ENCODE peak calls at places on chromosomes 13 and 19, in five cellular contexts. K is stimulated activated CD4-positive, alpha-beta T cell treated with anti-CD3 and anti-CD28 coated beads, TNF-alpha, amount 100 ng/mL, for 4 hours; T is NCI-H748 treated with DMSO at 0.1 percent for 48 hours; M is LHCN-M2; D is HCEC 1CT. V is an unnamed sample.

GRCh38 chr19:47573076-47574026 is at the start of gene ZNF541:
- DNase-seq in K (peak), D (no peak), M (no peak), T (no peak), V (peak)

GRCh38 chr13:78325585-78325984 is 277.8 kb downstream of the POU4F1 start:
- DNase-seq in D (no peak), K (no peak), T (no peak), M (no peak), V (no peak)

GRCh38 chr19:8334458-8335342 is 8.4 kb downstream of the KANK3 start:
- DNase-seq in D (peak), K (no peak), M (peak), T (peak), V (no peak)

GRCh38 chr13:57073983-57074382 is 66.7 kb upstream of the PRR20A start:
- DNase-seq in T (no peak), D (no peak), M (no peak), K (no peak), V (no peak)

GRCh38 chr19:8569066-8569761 is 8.0 kb downstream of the MYO1F start:
- DNase-seq in D (peak), T (no peak), K (peak), M (peak), V (peak)

GRCh38 chr13:23868521-23868920 is 20.7 kb downstream of the MIPEP start:
- DNase-seq in D (peak), T (no peak), M (peak), K (no peak), V (no peak)

GRCh38 chr19:41691268-41691970 is 3.3 kb upstream of the CEACAM7 start:
- DNase-seq in T (peak), D (no peak), K (no peak), M (no peak), V (peak)

GRCh38 chr19:16435238-16435911 is 36.4 kb downstream of the EPS15L1 start:
- DNase-seq in K (no peak), M (peak), T (no peak), D (peak), V (no peak)

GRCh38 chr13:105342421-105342820 is 1193.0 kb downstream of the EFNB2 start:
- DNase-seq in T (no peak), M (no peak), D (no peak), K (no peak), V (no peak)

GRCh38 chr19:39828015-39828633 is 5.8 kb downstream of the DYRK1B start:
- DNase-seq in M (no peak), K (no peak), D (no peak), T (no peak), V (no peak)

GRCh38 chr13:113355621-113356020 is 8.3 kb downstream of the GRTP1 start:
- DNase-seq in M (no peak), D (no peak), T (no peak), K (no peak), V (no peak)

GRCh38 chr19:1131718-1132552 is 28.1 kb downstream of the GPX4 start:
- DNase-seq in T (no peak), M (peak), K (peak), D (peak), V (peak)

V was measured in ureter.